ENCODE peak calls at places on chromosomes 12 and 14, in six cellular contexts. L, P, O, E, R and I are unnamed samples.

GRCh38 chr12:54394281-54394719 is 9.8 kb upstream of the ZNF385A start:
- DNase-seq in L (no peak), P (no peak), O (no peak), E (peak), R (peak), I (no peak)

GRCh38 chr12:65510584-65511050 is 232.1 kb downstream of the MSRB3 start:
- DNase-seq in L (no peak), P (no peak), O (no peak), E (peak), R (no peak), I (no peak)

GRCh38 chr14:23078692-23079116 is 16.2 kb downstream of the ACIN1 start:
- DNase-seq in L (no peak), P (no peak), O (no peak), E (peak), R (peak), I (peak)

GRCh38 chr12:49741882-49742620 is 694 bp downstream of the TMBIM6 start:
- DNase-seq in L (no peak), P (peak), O (peak), E (peak), R (peak), I (peak)

GRCh38 chr14:96062010-96062409 is 22.8 kb downstream of the C14orf132 start:
- DNase-seq in L (no peak), P (peak), O (no peak), E (no peak), R (no peak), I (no peak)

GRCh38 chr14:61357118-61357517 is 35.7 kb downstream of the PRKCH start:
- DNase-seq in L (no peak), P (no peak), O (no peak), E (no peak), R (no peak), I (no peak)

GRCh38 chr12:113329022-113329790 is 5.7 kb downstream of the SLC8B1 start:
- DNase-seq in L (no peak), P (no peak), O (no peak), E (no peak), R (no peak), I (no peak)

GRCh38 chr12:124184456-124184855 is 110.4 kb upstream of the RFLNA start:
- DNase-seq in L (no peak), P (no peak), O (no peak), E (no peak), R (no peak), I (no peak)

GRCh38 chr12:132556216-132556615 is 54.2 kb downstream of the LRCOL1 start:
- DNase-seq in L (no peak), P (no peak), O (no peak), E (no peak), R (no peak), I (no peak)

GRCh38 chr12:11693068-11693467 is 43.6 kb downstream of the ETV6 start:
- DNase-seq in L (no peak), P (no peak), O (no peak), E (no peak), R (no peak), I (no peak)

GRCh38 chr12:19166387-19166786 is 36.9 kb downstream of the PLEKHA5 start:
- DNase-seq in L (no peak), P (no peak), O (no peak), E (no peak), R (no peak), I (no peak)

GRCh38 chr12:69123909-69124638 is 115.3 kb upstream of the CPSF6 start:
- DNase-seq in L (no peak), P (no peak), O (no peak), E (no peak), R (no peak), I (no peak)

GRCh38 chr12:109458771-109459208 is 18.3 kb downstream of the KCTD10 start:
- DNase-seq in L (no peak), P (no peak), O (no peak), E (peak), R (no peak), I (no peak)

GRCh38 chr14:20690848-20691640 is 2.5 kb downstream of the ANG start:
- DNase-seq in L (peak), P (no peak), O (no peak), E (peak), R (peak), I (no peak)